ENCODE peak calls at places on chromosomes 3 and 15, in five cellular contexts. T is HepG2, O is IMR-90, S is SK-N-SH, A is K562. E is an unnamed sample.

GRCh38 chr3:46693038-46693896 is at the start of gene ALS2CL:
- DNase-seq in A (peak), S (peak), O (no peak), T (no peak), E (no peak)

GRCh38 chr3:27271890-27272289 is 97.3 kb downstream of the NEK10 start:
- DNase-seq in A (no peak), O (no peak), S (no peak), T (no peak), E (no peak)

GRCh38 chr3:5021571-5022092 is 42.4 kb downstream of the BHLHE40 start:
- DNase-seq in A (no peak), T (peak), O (peak), S (no peak), E (no peak)

GRCh38 chr3:54366007-54366406 is 243.7 kb downstream of the CACNA2D3 start:
- DNase-seq in S (no peak), T (no peak), O (no peak), A (no peak), E (no peak)

GRCh38 chr15:56608993-56609392 is 124.3 kb downstream of the ZNF280D start:
- DNase-seq in A (no peak), T (no peak), S (no peak), O (no peak), E (peak)

GRCh38 chr15:84649706-84650105 is 4.4 kb downstream of the WDR73 start:
- DNase-seq in O (peak), T (no peak), S (no peak), A (no peak), E (no peak)

GRCh38 chr15:42405876-42406482 is 46.7 kb downstream of the CAPN3 start:
- DNase-seq in S (no peak), T (peak), O (no peak), A (no peak), E (no peak)

GRCh38 chr3:151541184-151541583 is 80.3 kb upstream of the IGSF10 start:
- DNase-seq in A (no peak), O (peak), S (no peak), T (no peak), E (no peak)

GRCh38 chr15:96089396-96090058 is 241.0 kb upstream of the NR2F2 start:
- DNase-seq in A (no peak), T (no peak), O (no peak), S (no peak), E (no peak)

GRCh38 chr15:80367094-80367493 is 37.1 kb upstream of the ARNT2 start:
- DNase-seq in S (peak), A (peak), O (peak), T (peak), E (no peak)

GRCh38 chr3:70621451-70621850 is 309.0 kb upstream of the MDFIC2 start:
- DNase-seq in T (no peak), O (no peak), A (no peak), S (no peak), E (no peak)

GRCh38 chr3:141412087-141412935 is 44.0 kb downstream of the ZBTB38 start:
- DNase-seq in T (peak), O (peak), S (no peak), A (no peak), E (no peak)

GRCh38 chr3:64144241-64144900 is 80.9 kb downstream of the PRICKLE2 start:
- DNase-seq in O (no peak), S (no peak), T (no peak), A (no peak), E (no peak)

GRCh38 chr3:64148955-64149653 is 76.2 kb downstream of the PRICKLE2 start:
- DNase-seq in T (no peak), O (no peak), S (no peak), A (no peak), E (no peak)

GRCh38 chr3:64149886-64150285 is 75.4 kb downstream of the PRICKLE2 start:
- DNase-seq in T (no peak), O (no peak), A (no peak), S (no peak), E (no peak)

GRCh38 chr3:64145438-64145837 is 79.8 kb downstream of the PRICKLE2 start:
- DNase-seq in S (no peak), T (no peak), A (no peak), O (no peak), E (no peak)

GRCh38 chr3:64147211-64147610 is 78.1 kb downstream of the PRICKLE2 start:
- DNase-seq in S (no peak), A (no peak), O (no peak), T (no peak), E (no peak)
- TF ChIP-seq MXI1 in S (no peak), A (no peak), O (no peak), T (no peak), E (no peak)

GRCh38 chr3:124745092-124745491 is 14.8 kb downstream of the UMPS start:
- DNase-seq in T (no peak), O (no peak), S (no peak), A (no peak), E (no peak)
- TF ChIP-seq MXI1 in T (no peak), O (no peak), S (no peak), A (no peak), E (no peak)

GRCh38 chr15:21262851-21263400 is 177.4 kb downstream of the POTEB3 start:
- DNase-seq in A (no peak), T (no peak), S (peak), O (no peak), E (no peak)
- TF ChIP-seq MXI1 in A (no peak), T (no peak), S (no peak), O (no peak), E (no peak)

GRCh38 chr3:132867526-132867925 is 145.3 kb upstream of the NPHP3 start:
- DNase-seq in T (no peak), O (no peak), A (no peak), S (no peak), E (no peak)
- TF ChIP-seq MXI1 in T (no peak), O (no peak), A (no peak), S (no peak), E (no peak)

GRCh38 chr3:173685471-173685870 is 287.9 kb downstream of the NLGN1 start:
- DNase-seq in A (no peak), O (no peak), S (no peak), T (no peak), E (no peak)

GRCh38 chr3:173688216-173688842 is 290.8 kb downstream of the NLGN1 start:
- DNase-seq in A (no peak), S (no peak), T (no peak), O (peak), E (no peak)

GRCh38 chr3:173690542-173690941 is 293.0 kb downstream of the NLGN1 start:
- DNase-seq in T (no peak), O (peak), S (no peak), A (no peak), E (no peak)
- TF ChIP-seq MXI1 in T (no peak), O (no peak), S (no peak), A (no peak), E (no peak)

GRCh38 chr3:63353383-63353782 is 75.3 kb downstream of the SYNPR start:
- DNase-seq in A (no peak), T (no peak), O (peak), S (no peak), E (no peak)
- TF ChIP-seq MXI1 in A (no peak), T (no peak), O (no peak), S (no peak), E (no peak)